ENCODE peak calls at places on chromosome 1, in five cellular contexts. S is HCT116, I is MM.1S, O is fibroblast of lung, T is mammary epithelial cell. Z is an unnamed sample.

GRCh38 chr1:244050835-244051444 is at the start of gene ZBTB18:
- DNase-seq in O (peak; percentile 79), I (no peak), T (no peak), S (no peak), Z (peak; percentile 77)

GRCh38 chr1:30753660-30754123 is 3.9 kb downstream of the LAPTM5 start:
- DNase-seq in S (no peak), O (no peak), I (no peak), T (no peak), Z (no peak)

GRCh38 chr1:19384772-19385187 is 72.7 kb downstream of the SLC66A1 start:
- DNase-seq in T (no peak), S (no peak), I (no peak), O (no peak), Z (no peak)

GRCh38 chr1:191752342-191752741 is 405.9 kb upstream of the RGS18 start:
- DNase-seq in O (no peak), S (no peak), I (no peak), T (no peak), Z (no peak)

GRCh38 chr1:26854953-26855352 is 8.0 kb upstream of the SFN start:
- DNase-seq in T (peak; percentile 77), I (no peak), S (no peak), O (no peak), Z (no peak)

GRCh38 chr1:116880952-116881351 is 28.8 kb upstream of the PTGFRN start:
- DNase-seq in S (no peak), I (no peak), T (no peak), O (peak; percentile 44), Z (peak; percentile 29)

GRCh38 chr1:37124501-37124900 is 90.2 kb upstream of the GRIK3 start:
- DNase-seq in O (no peak), S (no peak), I (no peak), T (no peak), Z (no peak)

GRCh38 chr1:152774875-152775274 is at the start of gene LCE1F:
- DNase-seq in S (peak; percentile 15), O (no peak), I (no peak), T (peak; percentile 61), Z (no peak)

GRCh38 chr1:69932760-69933159 is 272.6 kb downstream of the LRRC40 start:
- DNase-seq in T (no peak), O (no peak), I (no peak), S (no peak), Z (no peak)

GRCh38 chr1:111948209-111949131 is 41.0 kb downstream of the KCND3 start:
- DNase-seq in O (peak; percentile 34), S (no peak), I (no peak), T (peak; percentile 85), Z (peak; percentile 9)

GRCh38 chr1:155540000-155540874 is 22.4 kb downstream of the ASH1L start:
- DNase-seq in O (no peak), I (no peak), S (no peak), T (no peak), Z (no peak)

GRCh38 chr1:116324411-116324810 is 48.6 kb upstream of the ATP1A1 start:
- DNase-seq in T (no peak), I (no peak), S (no peak), O (no peak), Z (no peak)

DNA sequence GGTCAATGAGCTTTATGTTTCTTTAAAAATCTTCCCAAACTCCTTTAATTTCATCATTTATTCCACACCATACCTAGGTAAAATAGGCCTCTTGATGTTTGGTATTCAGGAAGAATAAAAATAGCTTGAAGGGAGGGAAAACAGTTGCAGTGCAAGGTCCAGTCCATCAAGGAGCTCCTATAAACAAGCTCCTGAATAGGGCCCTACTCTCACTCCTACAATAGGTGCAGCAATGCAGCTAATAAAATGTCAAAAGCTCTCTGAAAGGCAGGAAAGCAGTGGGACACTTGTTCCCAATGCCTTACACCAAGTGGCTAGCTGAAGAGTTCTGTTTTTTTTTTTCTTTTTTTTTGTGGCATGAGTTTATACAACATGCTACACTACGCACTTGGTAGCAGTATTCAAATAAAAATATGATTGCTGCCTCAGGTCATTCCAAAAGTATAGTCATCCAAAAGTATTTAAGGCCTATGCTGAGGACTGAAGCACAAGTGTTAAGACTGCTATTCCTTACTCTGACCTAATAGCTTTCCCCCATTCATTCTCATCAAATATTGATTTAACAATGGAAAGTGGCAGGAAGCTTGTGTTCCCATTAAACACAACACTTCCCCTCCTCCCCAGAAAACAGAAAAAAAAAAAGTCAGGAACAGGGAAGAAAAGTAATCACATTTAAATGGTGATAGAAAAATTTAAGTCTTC is 9.8 kb downstream of the TEX38 start:
- DNase-seq in I (no peak), T (no peak), S (no peak), O (no peak), Z (no peak)
- H3K36me3 ChIP-seq in I (peaks cover 11% of the 10 kb centered on the region), T (peaks cover 46% of the 10 kb centered on the region), S (peaks cover 47% of the 10 kb centered on the region), O (peaks cover 9% of the 10 kb centered on the region), Z (peaks cover 35% of the 10 kb centered on the region)

GRCh38 chr1:6779089-6779805 is 6.0 kb upstream of the CAMTA1 start:
- DNase-seq in I (peak; percentile 16), S (no peak), O (no peak), T (no peak), Z (no peak)
- H4K20me1 ChIP-seq in I (no peaks in the 10 kb centered on the region), S (no peaks in the 10 kb centered on the region), O (no peaks in the 10 kb centered on the region), T (no peaks in the 10 kb centered on the region), Z (no peaks in the 10 kb centered on the region)

DNA sequence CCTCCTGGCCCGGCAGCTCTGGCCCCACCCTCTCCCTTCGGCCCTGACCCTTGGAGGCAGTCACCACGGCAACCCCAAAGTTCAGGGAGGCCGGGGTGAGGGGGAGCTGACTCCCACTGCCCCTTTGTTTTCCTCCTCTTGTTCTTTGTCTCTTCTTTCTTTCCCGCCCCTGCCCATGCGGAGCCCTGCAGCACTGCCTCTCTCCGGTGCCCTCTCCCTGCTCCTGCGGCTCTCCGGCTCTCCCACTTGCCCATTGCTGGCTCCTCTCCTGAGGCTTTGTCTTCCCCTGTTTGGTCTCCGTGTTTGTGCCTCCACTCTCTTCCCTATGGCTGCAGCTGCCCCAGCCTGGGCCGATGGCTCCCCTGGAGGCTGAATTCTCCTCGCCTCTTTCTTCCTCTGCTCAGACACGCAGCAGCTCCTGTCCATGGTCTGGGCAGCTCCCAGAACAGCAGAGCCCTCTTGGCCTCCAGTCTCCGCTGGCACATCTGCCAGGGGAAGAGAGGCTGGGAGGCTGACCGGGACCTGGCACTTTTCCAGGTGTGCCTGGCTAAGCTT is 5.8 kb downstream of the CELSR2 start:
- DNase-seq in O (no peak), I (no peak), S (no peak), T (no peak), Z (no peak)
- H3K4me3 ChIP-seq in O (no peak overlapping the region), I (no peak overlapping the region), S (no peak overlapping the region), T (peak overlapping the region; percentile 26), Z (no peak overlapping the region)

DNA sequence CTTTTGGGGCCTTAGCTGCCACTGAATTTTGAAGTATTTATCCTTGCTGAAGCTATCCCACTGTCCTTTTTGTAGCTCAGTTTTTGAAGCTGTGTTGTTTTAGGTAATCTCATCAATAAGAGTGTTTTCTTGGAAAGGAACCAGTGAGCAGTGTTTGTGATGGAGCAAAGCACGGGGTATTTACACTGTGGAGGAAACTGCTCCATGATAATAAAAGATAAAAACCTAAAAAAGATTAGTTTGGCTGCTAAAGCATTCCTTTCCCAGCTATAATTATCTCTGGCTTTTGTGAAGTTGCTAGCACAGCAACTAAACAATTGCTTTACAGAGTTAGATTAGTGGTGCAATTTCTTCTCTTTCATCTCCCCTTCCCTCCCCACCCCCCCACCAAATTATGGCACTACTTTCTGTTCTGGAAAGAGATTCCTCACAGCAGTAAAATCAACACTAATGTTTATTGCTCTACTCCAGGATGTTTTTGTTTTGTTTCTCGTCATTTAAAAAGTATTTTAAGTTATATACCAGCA is 21.5 kb downstream of the SRRM1 start:
- DNase-seq in I (no peak), S (no peak), T (no peak), O (no peak), Z (no peak)
- H3K36me3 ChIP-seq in I (peaks cover 27% of the 10 kb centered on the region), S (peaks cover 84% of the 10 kb centered on the region), T (peaks cover 60% of the 10 kb centered on the region), O (peaks cover 18% of the 10 kb centered on the region), Z (peaks cover 80% of the 10 kb centered on the region)

GRCh38 chr1:158323866-158324265 is 7.5 kb downstream of the CD1B start:
- DNase-seq in I (no peak), S (no peak), O (no peak), T (no peak), Z (no peak)
- H4K20me1 ChIP-seq in I (no peaks in the 10 kb centered on the region), S (no peaks in the 10 kb centered on the region), O (no peaks in the 10 kb centered on the region), T (no peaks in the 10 kb centered on the region), Z (no peaks in the 10 kb centered on the region)

GRCh38 chr1:6692956-6693355 is 8.7 kb downstream of the DNAJC11 start:
- DNase-seq in I (no peak), O (no peak), S (no peak), T (no peak), Z (no peak)
- H3K4me3 ChIP-seq in I (no peak overlapping the region), O (no peak overlapping the region), S (no peak overlapping the region), T (no peak overlapping the region), Z (no peak overlapping the region)

GRCh38 chr1:21836729-21837128 is 24.7 kb downstream of the LDLRAD2 start:
- DNase-seq in O (no peak), S (no peak), T (no peak), I (no peak), Z (no peak)
- H3K36me3 ChIP-seq in O (peaks cover 52% of the 10 kb centered on the region), S (peaks cover 8% of the 10 kb centered on the region), T (peaks cover 28% of the 10 kb centered on the region), I (no peaks in the 10 kb centered on the region), Z (peaks cover 30% of the 10 kb centered on the region)

Z was measured in astrocyte.